ENCODE peak calls at places on chromosomes 1 and 21, in five cellular contexts. One of them, this sample, is unnamed.

GRCh38 chr1:158311066-158311465 is 20.3 kb downstream of the CD1B start:
- DNase-seq in A549: no peak
- DNase-seq in uterus: no peak
- DNase-seq in GM12892: no peak
- DNase-seq in endothelial cell of umbilical vein: no peak
- DNase-seq in this sample: no peak

GRCh38 chr1:85628791-85629531 is 48.4 kb downstream of the CCN1 start:
- DNase-seq in A549: peak
- DNase-seq in GM12892: no peak
- DNase-seq in uterus: no peak
- DNase-seq in endothelial cell of umbilical vein: peak
- DNase-seq in this sample: peak

GRCh38 chr1:25922633-25923567 is 16.7 kb upstream of the STMN1 start:
- DNase-seq in A549: peak
- DNase-seq in endothelial cell of umbilical vein: peak
- DNase-seq in uterus: peak
- DNase-seq in GM12892: no peak
- DNase-seq in this sample: peak

GRCh38 chr1:23422313-23422877 is 2.2 kb downstream of the TCEA3 start:
- DNase-seq in GM12892: no peak
- DNase-seq in uterus: peak
- DNase-seq in A549: no peak
- DNase-seq in endothelial cell of umbilical vein: peak
- DNase-seq in this sample: peak

GRCh38 chr1:18526436-18527275 is 45.9 kb downstream of the KLHDC7A start:
- DNase-seq in GM12892: no peak
- DNase-seq in A549: no peak
- DNase-seq in uterus: no peak
- DNase-seq in endothelial cell of umbilical vein: no peak
- DNase-seq in this sample: no peak

GRCh38 chr1:166902279-166902678 is 26.2 kb upstream of the TADA1 start:
- DNase-seq in uterus: no peak
- DNase-seq in GM12892: no peak
- DNase-seq in A549: no peak
- DNase-seq in endothelial cell of umbilical vein: no peak
- DNase-seq in this sample: no peak

GRCh38 chr1:18962855-18963737 is 6.6 kb upstream of the IFFO2 start:
- DNase-seq in uterus: no peak
- DNase-seq in endothelial cell of umbilical vein: no peak
- DNase-seq in A549: no peak
- DNase-seq in GM12892: no peak
- DNase-seq in this sample: peak

GRCh38 chr1:52702886-52703787 is 5.0 kb upstream of the COA7 start:
- DNase-seq in uterus: peak
- DNase-seq in endothelial cell of umbilical vein: peak
- DNase-seq in GM12892: peak
- DNase-seq in A549: peak
- DNase-seq in this sample: peak

GRCh38 chr21:27759820-27760219 is 792.9 kb upstream of the ADAMTS5 start:
- DNase-seq in endothelial cell of umbilical vein: no peak
- DNase-seq in GM12892: no peak
- DNase-seq in A549: no peak
- DNase-seq in uterus: no peak
- DNase-seq in this sample: no peak

GRCh38 chr1:89844236-89844807 is 23.5 kb downstream of the LRRC8D start:
- DNase-seq in endothelial cell of umbilical vein: no peak
- DNase-seq in uterus: no peak
- DNase-seq in GM12892: no peak
- DNase-seq in A549: no peak
- DNase-seq in this sample: no peak

GRCh38 chr21:28473530-28474225 is 519.0 kb downstream of the LTN1 start:
- DNase-seq in A549: no peak
- DNase-seq in endothelial cell of umbilical vein: no peak
- DNase-seq in GM12892: no peak
- DNase-seq in uterus: no peak
- DNase-seq in this sample: no peak

GRCh38 chr21:45892156-45892919 is 89.2 kb upstream of the COL6A1 start:
- DNase-seq in endothelial cell of umbilical vein: no peak
- DNase-seq in GM12892: no peak
- DNase-seq in A549: no peak
- DNase-seq in uterus: no peak
- DNase-seq in this sample: no peak

GRCh38 chr1:20376880-20377494 is 86.3 kb downstream of the VWA5B1 start:
- DNase-seq in GM12892: no peak
- DNase-seq in uterus: no peak
- DNase-seq in A549: peak
- DNase-seq in endothelial cell of umbilical vein: peak
- DNase-seq in this sample: peak

GRCh38 chr1:59107916-59108315 is 189.0 kb upstream of the FGGY start:
- DNase-seq in endothelial cell of umbilical vein: no peak
- DNase-seq in GM12892: no peak
- DNase-seq in uterus: no peak
- DNase-seq in A549: no peak
- DNase-seq in this sample: no peak

GRCh38 chr1:175193339-175193950 is 869 bp upstream of the KIAA0040 start:
- DNase-seq in uterus: no peak
- DNase-seq in endothelial cell of umbilical vein: peak
- DNase-seq in GM12892: no peak
- DNase-seq in A549: no peak
- DNase-seq in this sample: no peak

GRCh38 chr1:175192111-175192629 is 406 bp downstream of the KIAA0040 start:
- DNase-seq in A549: no peak
- DNase-seq in uterus: peak
- DNase-seq in endothelial cell of umbilical vein: peak
- DNase-seq in GM12892: no peak
- DNase-seq in this sample: peak

GRCh38 chr1:175191654-175192053 is 922 bp downstream of the KIAA0040 start:
- DNase-seq in endothelial cell of umbilical vein: peak
- DNase-seq in GM12892: no peak
- DNase-seq in uterus: peak
- DNase-seq in A549: no peak
- DNase-seq in this sample: peak

GRCh38 chr1:175195281-175195680 is 2.7 kb upstream of the KIAA0040 start:
- DNase-seq in uterus: no peak
- DNase-seq in GM12892: no peak
- DNase-seq in A549: no peak
- DNase-seq in endothelial cell of umbilical vein: no peak
- DNase-seq in this sample: no peak

GRCh38 chr1:175192630-175193338 is at the start of gene KIAA0040:
- DNase-seq in GM12892: peak
- DNase-seq in A549: peak
- DNase-seq in endothelial cell of umbilical vein: peak
- DNase-seq in uterus: peak
- DNase-seq in this sample: peak
- TF ChIP-seq POLR2A in GM12892: peak
- TF ChIP-seq POLR2A in A549: no peak
- TF ChIP-seq POLR2A in endothelial cell of umbilical vein: no peak
- TF ChIP-seq POLR2A in uterus: no peak
- TF ChIP-seq POLR2A in this sample: peak

GRCh38 chr1:32221980-32222751 is at the start of the genes EIF3I and TMEM234:
- DNase-seq in uterus: peak
- DNase-seq in endothelial cell of umbilical vein: peak
- DNase-seq in A549: peak
- DNase-seq in GM12892: peak
- DNase-seq in this sample: peak
- TF ChIP-seq POLR2A in uterus: peak
- TF ChIP-seq POLR2A in endothelial cell of umbilical vein: peak
- TF ChIP-seq POLR2A in A549: peak
- TF ChIP-seq POLR2A in GM12892: peak
- TF ChIP-seq POLR2A in this sample: peak

DNA sequence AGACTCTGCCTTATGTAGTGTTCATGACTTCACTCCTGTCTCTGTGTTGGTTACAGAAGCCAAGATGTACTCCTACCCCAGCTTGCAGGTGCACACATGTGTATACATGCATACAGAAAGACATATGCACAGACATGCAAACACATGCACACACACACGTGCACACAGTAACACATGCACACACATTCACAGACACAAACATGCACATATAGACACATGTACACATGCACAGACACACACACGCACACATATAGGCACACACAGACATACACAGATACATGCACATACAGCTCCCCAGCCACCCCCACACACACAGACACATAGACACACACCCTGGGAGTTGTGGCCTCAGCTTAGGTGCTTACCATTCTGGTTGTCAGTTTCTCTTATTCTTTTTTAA is 362.6 kb upstream of the C1orf174 start:
- DNase-seq in uterus: no peak
- DNase-seq in endothelial cell of umbilical vein: no peak
- DNase-seq in GM12892: no peak
- DNase-seq in A549: no peak
- DNase-seq in this sample: no peak
- TF ChIP-seq POLR2A in uterus: no peak
- TF ChIP-seq POLR2A in endothelial cell of umbilical vein: no peak
- TF ChIP-seq POLR2A in GM12892: no peak
- TF ChIP-seq POLR2A in A549: no peak
- TF ChIP-seq POLR2A in this sample: no peak

DNA sequence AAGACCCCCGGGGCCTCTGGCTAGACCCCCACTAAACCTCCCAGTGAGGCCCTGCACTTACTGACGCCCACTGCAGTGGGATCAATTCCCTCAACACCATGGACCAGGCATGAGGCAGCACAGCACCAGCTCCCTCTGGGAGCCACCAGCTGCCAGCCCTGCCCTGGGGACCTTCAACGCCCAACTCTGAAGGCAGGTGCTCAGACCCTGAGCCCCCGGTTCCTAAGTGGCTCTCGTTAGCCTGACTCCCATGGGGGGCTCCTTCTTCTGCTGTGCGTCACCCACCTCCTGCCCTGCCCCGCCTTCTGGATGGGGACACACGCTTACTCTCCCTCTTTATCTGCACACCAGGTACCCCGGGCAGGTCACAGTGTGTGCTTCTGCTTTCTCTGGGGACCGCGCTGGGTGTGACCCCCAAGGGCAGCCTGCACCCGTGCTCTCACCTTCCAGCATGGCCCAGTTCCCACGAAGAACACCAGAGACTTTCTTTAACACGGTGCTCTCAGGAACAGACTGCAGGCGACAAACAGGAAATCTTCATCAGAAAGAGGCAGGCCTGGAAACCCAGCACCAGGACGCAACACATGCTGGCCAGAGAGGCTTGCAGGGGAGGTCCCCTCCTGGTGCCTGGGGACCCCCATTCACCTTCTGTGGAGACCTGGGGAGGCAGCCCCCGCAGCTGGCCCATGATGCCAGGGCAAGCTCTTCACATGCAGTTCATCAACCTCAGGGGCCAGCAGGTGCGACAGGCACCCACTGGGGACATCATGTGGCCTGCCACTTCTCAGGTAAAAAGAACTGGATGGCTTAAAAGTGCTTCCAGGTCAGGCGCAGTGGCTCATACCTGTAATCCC is 27.3 kb downstream of the WDR4 start:
- DNase-seq in endothelial cell of umbilical vein: no peak
- DNase-seq in uterus: no peak
- DNase-seq in A549: no peak
- DNase-seq in GM12892: no peak
- DNase-seq in this sample: no peak
- TF ChIP-seq POLR2A in endothelial cell of umbilical vein: no peak
- TF ChIP-seq POLR2A in uterus: no peak
- TF ChIP-seq POLR2A in A549: no peak
- TF ChIP-seq POLR2A in GM12892: no peak
- TF ChIP-seq POLR2A in this sample: no peak

GRCh38 chr1:161153682-161154337 is at the start of gene UFC1:
- DNase-seq in uterus: peak
- DNase-seq in GM12892: peak
- DNase-seq in endothelial cell of umbilical vein: peak
- DNase-seq in A549: peak
- DNase-seq in this sample: peak
- TF ChIP-seq POLR2A in uterus: no peak
- TF ChIP-seq POLR2A in GM12892: peak
- TF ChIP-seq POLR2A in endothelial cell of umbilical vein: peak
- TF ChIP-seq POLR2A in A549: peak
- TF ChIP-seq POLR2A in this sample: peak

GRCh38 chr1:185491604-185492003 is 174.6 kb upstream of the IVNS1ABP start:
- DNase-seq in endothelial cell of umbilical vein: no peak
- DNase-seq in GM12892: no peak
- DNase-seq in A549: no peak
- DNase-seq in uterus: no peak
- DNase-seq in this sample: no peak

GRCh38 chr1:185499986-185500626 is 183.1 kb upstream of the IVNS1ABP start:
- DNase-seq in uterus: no peak
- DNase-seq in GM12892: no peak
- DNase-seq in endothelial cell of umbilical vein: peak
- DNase-seq in A549: no peak
- DNase-seq in this sample: no peak

GRCh38 chr1:185495017-185495416 is 178.0 kb upstream of the IVNS1ABP start:
- DNase-seq in endothelial cell of umbilical vein: peak
- DNase-seq in A549: no peak
- DNase-seq in GM12892: no peak
- DNase-seq in uterus: no peak
- DNase-seq in this sample: no peak

GRCh38 chr1:185497177-185497576 is 180.1 kb upstream of the IVNS1ABP start:
- DNase-seq in uterus: no peak
- DNase-seq in endothelial cell of umbilical vein: no peak
- DNase-seq in A549: no peak
- DNase-seq in GM12892: no peak
- DNase-seq in this sample: no peak

DNA sequence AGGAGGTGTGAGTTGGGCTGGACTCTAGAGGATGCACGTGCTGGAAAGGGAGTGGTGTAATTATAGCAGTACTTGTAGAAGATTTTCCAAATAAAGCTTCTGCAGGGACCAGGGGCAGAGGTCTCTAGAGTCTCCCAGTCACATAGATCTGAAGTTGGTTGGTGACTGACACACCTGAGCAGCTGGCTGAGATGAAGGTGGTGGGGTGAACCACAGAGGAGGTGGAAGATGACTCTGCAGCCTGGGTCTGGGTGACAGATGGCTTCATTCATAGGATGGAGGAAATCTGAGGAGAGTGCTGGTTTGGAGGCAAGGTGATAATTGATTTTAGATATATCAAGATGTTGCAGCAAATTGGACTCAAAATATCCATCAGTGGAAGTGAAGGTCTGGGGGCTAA is 178.9 kb upstream of the IVNS1ABP start:
- DNase-seq in A549: no peak
- DNase-seq in uterus: no peak
- DNase-seq in GM12892: no peak
- DNase-seq in endothelial cell of umbilical vein: no peak
- DNase-seq in this sample: no peak
- TF ChIP-seq POLR2A in A549: no peak
- TF ChIP-seq POLR2A in uterus: no peak
- TF ChIP-seq POLR2A in GM12892: no peak
- TF ChIP-seq POLR2A in endothelial cell of umbilical vein: no peak
- TF ChIP-seq POLR2A in this sample: no peak